ENCODE peak calls at places on chromosomes 12 and 14, in ten cellular contexts. X is left cardiac atrium; M is amniotic stem cell; Y is stimulated activated CD4-positive, alpha-beta T cell treated with anti-CD3 and anti-CD28 coated beads, Interleukin-15, amount 100 ng/mL, for 24 hours; F is kidney glomerular epithelial cell; R is left colon; D is cardiac muscle cell; W is fibroblast of lung; T is tibial artery; U is PC-3. L is an unnamed sample.

GRCh38 chr14:99730876-99731351 is 46.8 kb downstream of the CYP46A1 start:
- DNase-seq in X (peak), M (no peak), Y (no peak), F (no peak), R (peak), D (no peak), W (no peak), T (peak), U (no peak), L (peak)

GRCh38 chr12:12267801-12268200 is 957 bp upstream of the LRP6 start:
- DNase-seq in X (no peak), M (no peak), Y (no peak), F (no peak), R (no peak), D (no peak), W (no peak), T (no peak), U (peak), L (peak)

GRCh38 chr12:101521136-101521535 is 46.0 kb downstream of the SPIC start:
- DNase-seq in X (no peak), M (no peak), Y (no peak), F (no peak), R (no peak), D (no peak), W (no peak), T (no peak), U (no peak), L (no peak)

GRCh38 chr12:47942327-47943230 is 20.8 kb upstream of the TMEM106C start:
- DNase-seq in X (no peak), M (no peak), Y (peak), F (no peak), R (no peak), D (no peak), W (no peak), T (no peak), U (no peak), L (peak)

GRCh38 chr12:130664772-130665171 is 51.3 kb downstream of the RIMBP2 start:
- DNase-seq in X (no peak), M (no peak), Y (no peak), F (no peak), R (no peak), D (no peak), W (no peak), T (no peak), U (no peak), L (no peak)

GRCh38 chr14:70905316-70905715 is 1.9 kb upstream of the PCNX1 start:
- DNase-seq in X (peak), M (no peak), Y (no peak), F (no peak), R (peak), D (no peak), W (no peak), T (no peak), U (no peak), L (no peak)

GRCh38 chr12:116697305-116698130 is 40.4 kb downstream of the SPRING1 start:
- DNase-seq in X (no peak), M (no peak), Y (no peak), F (no peak), R (no peak), D (peak), W (no peak), T (no peak), U (peak), L (peak)

GRCh38 chr12:73678335-73678734 is 859.3 kb upstream of the ATXN7L3B start:
- DNase-seq in X (no peak), M (no peak), Y (no peak), F (no peak), R (no peak), D (no peak), W (no peak), T (no peak), U (peak), L (no peak)

GRCh38 chr12:26125451-26126339 is 858 bp upstream of the BHLHE41 start:
- DNase-seq in X (peak), M (peak), Y (peak), F (peak), R (peak), D (peak), W (peak), T (peak), U (peak), L (peak)

GRCh38 chr14:72786377-72787350 is 107.2 kb downstream of the DPF3 start:
- DNase-seq in X (no peak), M (no peak), Y (no peak), F (no peak), R (no peak), D (no peak), W (no peak), T (no peak), U (no peak), L (no peak)

GRCh38 chr14:76227450-76228050 is 75.8 kb downstream of the GPATCH2L start:
- DNase-seq in X (no peak), M (peak), Y (no peak), F (no peak), R (no peak), D (no peak), W (peak), T (no peak), U (peak), L (no peak)

L was measured in WTC11.